ENCODE peak calls at places on chromosomes 1 and 21, in eight cellular contexts. F is sigmoid colon, N is Peyer's patch, O is thyroid gland, D is heart left ventricle, L is transverse colon, A is esophagus muscularis mucosa, T is body of pancreas. Y is an unnamed sample. For H3K9me3, the result is how much of the 10 kb centered on the place peaks cover.

GRCh38 chr1:235758931-235759330 is 107.8 kb downstream of the LYST start:
- DNase-seq in L (no peak), F (no peak), T (no peak), O (peak), N (no peak), A (no peak), D (no peak), Y (no peak)

GRCh38 chr1:20194224-20194623 is 7.9 kb upstream of the PLA2G2C start:
- DNase-seq in F (no peak), N (no peak), D (no peak), T (no peak), A (no peak), O (no peak), L (no peak), Y (no peak)

GRCh38 chr1:212852105-212852688 is 4.7 kb upstream of the SPATA45 start:
- DNase-seq in D (no peak), L (no peak), O (no peak), N (no peak), T (no peak), F (no peak), A (no peak), Y (no peak)

GRCh38 chr1:162319510-162320160 is 57.0 kb downstream of the SPATA46 start:
- DNase-seq in L (no peak), N (no peak), A (no peak), T (no peak), F (no peak), D (no peak), O (no peak), Y (no peak)

GRCh38 chr1:984476-984814 is 2.6 kb upstream of the PERM1 start:
- DNase-seq in D (no peak), T (peak), L (no peak), A (no peak), F (no peak), N (no peak), O (no peak), Y (no peak)

GRCh38 chr1:217524787-217525520 is 105.9 kb downstream of the GPATCH2 start:
- DNase-seq in A (no peak), N (no peak), D (no peak), T (no peak), O (no peak), F (no peak), L (no peak), Y (no peak)

GRCh38 chr1:42422672-42423236 is 33.1 kb downstream of the ZMYND12 start:
- DNase-seq in A (no peak), D (no peak), L (no peak), F (no peak), O (no peak), T (no peak), N (no peak), Y (no peak)

GRCh38 chr1:159879136-159879535 is 16.7 kb upstream of the VSIG8 start:
- DNase-seq in T (no peak), O (no peak), D (no peak), L (no peak), A (no peak), F (no peak), N (no peak), Y (no peak)

GRCh38 chr1:8097077-8097799 is 71.1 kb upstream of the ERRFI1 start:
- DNase-seq in O (no peak), D (no peak), F (no peak), N (no peak), T (no peak), L (peak), A (no peak), Y (no peak)

GRCh38 chr1:84370831-84371394 is 27.4 kb upstream of the DNASE2B start:
- DNase-seq in N (no peak), O (peak), F (no peak), A (no peak), L (no peak), T (no peak), D (no peak), Y (no peak)

GRCh38 chr1:93061895-93062792 is 16.9 kb upstream of the MTF2 start:
- DNase-seq in D (no peak), F (no peak), T (peak), N (peak), A (no peak), L (peak), O (peak), Y (peak)

GRCh38 chr1:245370905-245371581 is 216.3 kb downstream of the KIF26B start:
- DNase-seq in A (no peak), F (no peak), D (no peak), N (no peak), L (peak), T (no peak), O (peak), Y (no peak)

GRCh38 chr21:21137986-21138385 is 139.8 kb downstream of the NCAM2 start:
- DNase-seq in F (no peak), L (no peak), O (no peak), A (no peak), D (no peak), N (no peak), T (no peak), Y (no peak)

GRCh38 chr1:231919900-231920299 is 293.3 kb downstream of the DISC1 start:
- DNase-seq in A (no peak), T (no peak), L (no peak), O (no peak), D (no peak), F (no peak), N (no peak), Y (no peak)

GRCh38 chr1:169484107-169484506 is 1.6 kb downstream of the SLC19A2 start:
- DNase-seq in O (no peak), L (no peak), D (no peak), T (no peak), F (no peak), N (no peak), A (no peak), Y (no peak)

DNA sequence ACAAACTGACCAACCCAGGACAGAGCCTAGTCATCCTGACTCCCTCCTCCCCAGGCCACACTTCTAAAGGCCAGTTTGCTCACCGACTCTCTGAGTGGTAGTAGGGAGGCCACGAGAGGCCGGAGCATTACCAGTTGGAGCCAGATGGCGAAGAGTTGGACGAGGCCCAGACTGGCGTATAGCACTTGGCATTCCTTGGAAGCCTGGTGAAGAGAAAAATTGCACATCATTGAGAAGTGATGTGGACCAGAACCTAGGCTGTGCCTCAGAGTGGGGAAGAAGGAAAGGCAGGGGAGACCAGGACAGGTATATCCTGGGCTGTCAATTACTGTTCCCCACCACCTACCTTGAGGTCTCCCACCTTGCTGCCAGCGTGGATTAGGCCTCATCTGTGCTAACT is 12.2 kb downstream of the PABPC4 start:
- DNase-seq in D (no peak), F (no peak), O (peak), N (no peak), L (no peak), T (no peak), A (no peak), Y (peak)
- TF ChIP-seq POLR2A in D (no peak), F (no peak), O (no peak), N (no peak), L (no peak), T (no peak), A (no peak), Y (no peak)

GRCh38 chr1:152497273-152497672 is 13.3 kb upstream of the LCE5A start:
- DNase-seq in L (no peak), O (no peak), D (no peak), F (no peak), N (no peak), A (no peak), T (no peak), Y (no peak)
- H3K9me3 ChIP-seq in L (under half), O (under half), D (under half), F (under half), N (under half), A (under half), T (under half), Y (under half)

DNA sequence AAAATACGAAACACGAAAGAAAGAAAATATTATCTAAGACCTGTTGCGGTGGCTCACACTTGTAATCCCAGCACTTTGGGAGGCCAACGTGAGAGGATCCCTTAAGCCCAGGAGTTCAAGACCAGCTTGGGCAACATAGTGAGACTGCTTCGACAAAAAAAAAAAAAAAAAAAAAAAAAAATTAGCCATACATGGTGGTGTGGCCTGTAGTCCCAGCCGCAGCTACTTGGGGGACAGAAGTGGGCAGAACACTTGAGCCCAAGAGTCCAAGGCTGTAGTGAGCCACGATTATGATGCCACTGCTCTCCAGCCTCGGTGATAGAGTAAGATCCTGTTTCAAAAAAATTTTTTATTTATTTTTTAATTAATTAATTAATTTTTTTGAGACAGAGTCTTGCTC is 1.5 kb upstream of the RAB13 start:
- DNase-seq in D (no peak), F (no peak), N (no peak), T (no peak), O (no peak), L (no peak), A (no peak), Y (no peak)
- TF ChIP-seq POLR2A in D (no peak), F (no peak), N (no peak), T (no peak), O (no peak), L (no peak), A (no peak), Y (no peak)

DNA sequence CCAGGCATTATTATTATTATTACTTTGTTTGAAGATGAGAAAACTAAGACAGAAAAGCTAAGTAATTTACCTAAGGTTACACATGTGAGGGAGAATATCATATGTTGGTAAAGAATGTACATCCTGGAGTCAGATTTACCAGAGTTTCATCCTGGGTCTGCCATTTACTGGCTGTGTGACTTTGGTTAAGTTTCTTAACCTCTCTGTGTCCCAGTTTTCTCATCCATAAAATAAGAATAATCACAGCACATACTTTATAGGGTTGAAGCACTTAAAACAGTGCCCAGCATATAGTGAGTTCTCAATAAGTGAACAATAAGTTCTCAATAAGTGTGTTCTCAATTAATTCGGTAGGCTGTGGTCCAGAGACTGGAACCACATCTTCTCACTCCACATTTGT is 32.5 kb downstream of the UBE2U start:
- DNase-seq in O (no peak), A (no peak), N (no peak), D (no peak), L (no peak), T (no peak), F (no peak), Y (no peak)
- H3K9me3 ChIP-seq in O (under half), A (under half), N (under half), D (under half), L (under half), T (under half), F (under half), Y (under half)

GRCh38 chr21:43744725-43745124 is 25.8 kb downstream of the PDXK start:
- DNase-seq in L (no peak), F (no peak), T (no peak), D (no peak), A (no peak), O (no peak), N (no peak), Y (no peak)
- TF ChIP-seq POLR2A in L (no peak), F (no peak), T (no peak), D (no peak), A (no peak), O (no peak), N (no peak), Y (no peak)

DNA sequence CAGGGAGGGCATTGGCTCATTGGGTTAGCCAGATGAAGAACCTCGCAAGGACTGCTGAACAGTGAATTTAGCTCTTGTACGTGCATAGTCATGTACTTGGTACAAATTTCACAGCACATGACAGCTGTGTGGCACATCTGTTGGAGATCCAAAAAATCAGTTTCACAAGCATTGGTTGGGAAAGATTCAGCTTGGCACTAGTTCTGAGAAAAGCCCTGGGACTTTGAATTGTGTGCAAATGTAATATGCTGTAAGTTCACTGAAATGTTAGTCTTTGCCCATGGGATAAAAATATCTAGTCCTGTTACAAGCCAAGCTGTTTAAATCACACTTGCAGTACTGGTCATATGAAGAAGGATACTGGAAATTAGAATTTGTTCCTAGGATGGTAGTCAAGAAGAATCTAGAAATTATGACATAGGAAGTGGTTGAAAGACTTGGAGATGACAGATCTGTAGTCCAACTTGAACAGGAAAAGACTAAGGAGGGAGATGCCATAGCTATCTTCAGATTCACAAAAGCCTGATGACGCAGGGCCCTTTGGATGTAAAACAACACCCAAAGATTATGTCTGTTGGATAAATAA is 19.2 kb downstream of the LAMC2 start:
- DNase-seq in O (no peak), N (no peak), T (no peak), L (no peak), F (peak), D (no peak), A (no peak), Y (no peak)
- H3K9me3 ChIP-seq in O (under half), N (under half), T (under half), L (under half), F (under half), D (under half), A (under half), Y (under half)

GRCh38 chr21:46056450-46056903 is 41.4 kb upstream of the COL6A2 start:
- DNase-seq in O (no peak), T (no peak), N (no peak), F (peak), A (peak), D (peak), L (peak), Y (peak)
- TF ChIP-seq POLR2A in O (no peak), T (no peak), N (no peak), F (peak), A (peak), D (peak), L (peak), Y (no peak)

DNA sequence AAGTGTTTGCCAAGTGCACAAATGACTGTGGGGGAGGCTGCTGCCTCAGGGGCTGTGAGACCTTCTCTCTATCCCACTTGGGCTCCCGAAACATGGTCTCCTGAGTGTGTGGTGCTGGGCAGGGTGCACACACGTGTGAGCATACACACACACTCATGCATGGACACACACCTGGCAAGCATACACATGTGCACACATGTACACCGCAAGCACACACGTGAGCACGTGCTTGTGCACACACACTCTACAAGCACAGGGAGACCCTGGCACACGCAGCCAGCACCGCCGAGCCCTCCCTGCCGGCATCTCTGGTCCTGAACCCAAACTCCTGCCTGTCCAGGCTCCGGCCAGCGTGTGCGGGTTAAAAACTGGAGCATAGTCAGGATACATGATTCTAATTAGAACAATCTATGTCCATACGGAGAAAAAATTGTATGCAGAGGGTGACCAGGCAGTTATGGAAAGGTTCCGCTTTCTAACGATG is 79.4 kb upstream of the TTC34 start:
- DNase-seq in N (no peak), O (no peak), D (no peak), F (no peak), T (no peak), A (no peak), L (no peak), Y (no peak)
- H3K9me3 ChIP-seq in N (under half), O (under half), D (under half), F (under half), T (under half), A (under half), L (under half), Y (under half)

Y was measured in stomach.